ENCODE peak calls at places on chromosomes 2 and 18, in four cellular contexts. O, E, T and X are unnamed samples.

GRCh38 chr18:79545714-79546113 is 133.9 kb upstream of the CTDP1 start:
- DNase-seq in O (no peak), E (no peak), T (no peak), X (no peak)

GRCh38 chr2:241009601-241010530 is 11.4 kb downstream of the SNED1 start:
- DNase-seq in O (no peak), E (no peak), T (no peak), X (no peak)

GRCh38 chr18:48294894-48295585 is 114.1 kb downstream of the ZBTB7C start:
- DNase-seq in O (no peak), E (no peak), T (no peak), X (no peak)

GRCh38 chr2:171513719-171514160 is 8.5 kb upstream of the CYBRD1 start:
- DNase-seq in O (no peak), E (no peak), T (no peak), X (peak; percentile 87)

GRCh38 chr18:71252351-71252862 is 963.6 kb downstream of the SOCS6 start:
- DNase-seq in O (no peak), E (no peak), T (no peak), X (peak; percentile 90)

GRCh38 chr2:113284481-113284880 is 5.8 kb upstream of the PAX8 start:
- DNase-seq in O (no peak), E (no peak), T (no peak), X (no peak)

GRCh38 chr2:8649718-8650117 is 32.1 kb upstream of the ID2 start:
- DNase-seq in O (no peak), E (no peak), T (no peak), X (no peak)

GRCh38 chr2:139411236-139411635 is 631.0 kb upstream of the NXPH2 start:
- DNase-seq in O (no peak), E (no peak), T (no peak), X (peak; percentile 22)

GRCh38 chr2:120395686-120396518 is 50.0 kb downstream of the INHBB start:
- DNase-seq in O (no peak), E (peak; percentile 58), T (no peak), X (no peak)

GRCh38 chr2:86194751-86195054 is 559 bp downstream of the IMMT start:
- DNase-seq in O (peak; percentile 65), E (no peak), T (peak; percentile 88), X (no peak)

GRCh38 chr2:78682781-78683180 is 342.7 kb upstream of the REG3G start:
- DNase-seq in O (no peak), E (no peak), T (no peak), X (peak; percentile 2)

GRCh38 chr18:47250415-47251046 is 929 bp downstream of the SKOR2 start:
- DNase-seq in O (no peak), E (no peak), T (no peak), X (no peak)

GRCh38 chr2:174325932-174326879 is 8.5 kb upstream of the SP9 start:
- DNase-seq in O (no peak), E (no peak), T (no peak), X (peak; percentile 79)

GRCh38 chr2:38202713-38203454 is 126.9 kb upstream of the CYP1B1 start:
- DNase-seq in O (no peak), E (no peak), T (no peak), X (no peak)

GRCh38 chr2:45606801-45607200 is 4.3 kb downstream of the SRBD1 start:
- DNase-seq in O (no peak), E (no peak), T (no peak), X (no peak)

GRCh38 chr2:226799976-226800940 is 638 bp upstream of the IRS1 start:
- DNase-seq in O (no peak), E (no peak), T (no peak), X (no peak)